ENCODE peak calls at places on chromosomes 13 and 19, in six cellular contexts. L is esophagus squamous epithelium, Z is ascending aorta, O is heart left ventricle, Q is endothelial cell of umbilical vein, J is HCT116. H is an unnamed sample.
A peak's percentile ranks its signal among the peaks of the same experiment; 100 is the strongest.

GRCh38 chr13:29438772-29439171 is 156.7 kb downstream of the SLC7A1 start:
- DNase-seq in O (peak; percentile 73), L (no peak), Q (no peak), Z (no peak), J (no peak), H (no peak)

GRCh38 chr13:23610187-23610576 is 40.0 kb downstream of the TNFRSF19 start:
- DNase-seq in Z (no peak), L (no peak), O (peak; percentile 53), J (no peak), Q (no peak), H (no peak)

GRCh38 chr13:42101821-42102580 is 53.6 kb downstream of the DGKH start:
- DNase-seq in Z (no peak), L (no peak), Q (peak; percentile 47), J (no peak), O (peak; percentile 29), H (no peak)

GRCh38 chr19:2488405-2488941 is 12.5 kb downstream of the GADD45B start:
- DNase-seq in J (no peak), Q (no peak), O (no peak), Z (no peak), L (no peak), H (no peak)

GRCh38 chr13:93147946-93148345 is 78.7 kb upstream of the GPC6 start:
- DNase-seq in L (no peak), J (no peak), Q (no peak), Z (no peak), O (no peak), H (no peak)

GRCh38 chr13:48874165-48874564 is 101.5 kb upstream of the FNDC3A start:
- DNase-seq in Q (no peak), J (no peak), Z (no peak), L (no peak), O (peak; percentile 65), H (no peak)

GRCh38 chr13:27037571-27037970 is 134.0 kb downstream of the USP12 start:
- DNase-seq in L (no peak), J (no peak), Q (no peak), Z (no peak), O (no peak), H (no peak)

GRCh38 chr13:91269237-91269636 is 78.2 kb upstream of the MIR17HG start:
- DNase-seq in L (no peak), Q (no peak), O (no peak), J (no peak), Z (no peak), H (no peak)

GRCh38 chr19:52542984-52543664 is 15.7 kb downstream of the ZNF808 start:
- DNase-seq in Z (no peak), J (no peak), L (no peak), O (no peak), Q (peak; percentile 17), H (no peak)

GRCh38 chr13:48801255-48801654 is 147.5 kb downstream of the CYSLTR2 start:
- DNase-seq in O (no peak), L (no peak), Q (no peak), J (no peak), Z (no peak), H (no peak)

GRCh38 chr19:4063369-4064072 is 3.2 kb downstream of the ZBTB7A start:
- DNase-seq in O (no peak), Z (no peak), L (no peak), Q (peak; percentile 22), J (no peak), H (no peak)

GRCh38 chr19:55095260-55096060 is 19.8 kb downstream of the EPS8L1 start:
- DNase-seq in J (no peak), O (no peak), Q (no peak), Z (no peak), L (no peak), H (no peak)

GRCh38 chr19:3075605-3076431 is 13.5 kb upstream of the TLE5 start:
- DNase-seq in J (no peak), O (no peak), L (no peak), Z (no peak), Q (peak; percentile 49), H (peak; percentile 58)

GRCh38 chr19:51681286-51681956 is 11.7 kb upstream of the SPACA6 start:
- DNase-seq in O (peak; percentile 35), J (no peak), L (no peak), Z (no peak), Q (no peak), H (peak; percentile 28)

DNA sequence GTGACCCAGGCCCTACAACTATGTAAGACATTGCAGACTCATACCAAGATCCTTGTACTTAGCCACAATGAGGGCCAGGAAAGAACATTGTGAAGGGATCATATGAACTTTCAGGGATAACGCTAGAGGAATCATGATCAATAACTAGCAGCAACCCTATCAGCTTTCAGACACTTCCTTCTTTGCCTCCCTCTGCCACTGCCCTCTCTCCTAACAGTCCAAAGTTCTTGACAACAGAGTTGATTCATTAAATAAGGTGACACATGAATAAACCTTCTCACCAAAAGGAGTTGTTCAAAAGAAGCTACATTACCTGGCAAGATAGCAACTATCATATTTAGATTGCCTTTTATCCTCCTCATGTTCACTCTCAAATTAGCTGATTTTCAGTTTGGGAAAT is 272.2 kb upstream of the DACH1 start:
- DNase-seq in J (no peak), Q (no peak), L (no peak), O (no peak), Z (no peak), H (no peak)
- H3K27ac ChIP-seq in J (no peak overlapping the region), Q (no peak overlapping the region), L (no peak overlapping the region), O (no peak overlapping the region), Z (no peak overlapping the region), H (no peak overlapping the region)

DNA sequence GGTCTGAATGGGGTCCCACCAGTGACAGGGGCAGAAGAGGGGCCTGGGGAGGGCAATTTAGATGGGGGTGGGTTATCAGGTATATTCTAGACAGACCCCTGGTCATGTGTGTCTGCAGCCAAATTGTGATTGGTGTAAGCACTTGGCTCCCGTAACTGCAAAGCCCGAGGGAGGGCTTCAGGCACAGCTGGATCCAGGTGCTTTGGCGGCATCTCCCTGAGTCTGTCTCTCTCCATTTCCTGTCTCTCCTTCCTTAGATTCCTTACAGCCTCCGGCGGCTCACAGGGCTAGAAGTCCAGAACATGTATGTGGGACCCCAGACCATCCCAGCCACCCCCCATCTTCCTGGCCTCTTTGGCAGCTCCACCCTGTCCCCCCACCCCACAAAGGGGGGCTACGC is 31.4 kb downstream of the DHX34 start:
- DNase-seq in O (no peak), Q (no peak), L (no peak), Z (no peak), J (no peak), H (no peak)
- H3K27ac ChIP-seq in O (no peak overlapping the region), Q (no peak overlapping the region), L (no peak overlapping the region), Z (no peak overlapping the region), J (no peak overlapping the region), H (no peak overlapping the region)

GRCh38 chr13:75637101-75637774 is 1.1 kb downstream of the LMO7 start:
- DNase-seq in O (no peak), Q (no peak), J (no peak), L (no peak), Z (no peak), H (no peak)

GRCh38 chr13:75635101-75635620 is 969 bp upstream of the LMO7 start:
- DNase-seq in J (no peak), L (no peak), Z (no peak), Q (no peak), O (no peak), H (no peak)

GRCh38 chr13:75636339-75637095 is 387 bp downstream of the LMO7 start:
- DNase-seq in Q (peak; percentile 37), Z (no peak), J (no peak), O (peak; percentile 36), L (no peak), H (no peak)

GRCh38 chr13:75635621-75636338 is at the start of gene LMO7:
- DNase-seq in L (no peak), J (no peak), Q (peak; percentile 15), O (peak; percentile 50), Z (no peak), H (peak; percentile 53)

DNA sequence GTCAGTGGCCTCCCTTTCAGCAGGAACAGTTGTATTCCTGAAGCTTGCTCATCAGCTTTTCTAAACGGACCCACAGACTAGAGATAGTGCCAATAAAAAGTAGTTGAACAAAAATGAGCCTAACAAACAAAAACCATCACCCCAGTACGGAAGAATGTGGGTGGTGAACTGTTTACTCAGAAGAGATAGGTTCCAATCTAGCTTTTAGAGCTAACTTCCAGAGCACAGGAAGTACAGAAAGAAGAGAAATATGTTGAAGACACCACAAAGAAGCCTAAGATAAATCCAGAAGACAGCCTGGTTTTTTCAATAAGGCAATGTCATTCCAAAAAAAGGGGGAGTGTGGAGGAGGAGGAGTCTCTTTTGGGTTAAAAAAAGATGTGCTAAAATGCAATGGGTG is 2.8 kb upstream of the LMO7 start:
- DNase-seq in J (no peak), Z (no peak), O (no peak), L (no peak), Q (no peak), H (no peak)
- H3K27ac ChIP-seq in J (no peak overlapping the region), Z (peak overlapping the region; percentile 1), O (no peak overlapping the region), L (no peak overlapping the region), Q (no peak overlapping the region), H (no peak overlapping the region)

GRCh38 chr19:57435062-57435978 is at the start of gene ZNF749:
- DNase-seq in O (peak; percentile 99), Q (peak; percentile 98), L (peak; percentile 97), Z (peak; percentile 98), J (peak; percentile 96), H (peak; percentile 99)

GRCh38 chr19:57437931-57438330 is 2.8 kb downstream of the ZNF749 start:
- DNase-seq in L (no peak), Q (no peak), Z (no peak), J (no peak), O (no peak), H (no peak)

GRCh38 chr19:57438925-57439324 is 3.8 kb downstream of the ZNF749 start:
- DNase-seq in Q (no peak), Z (no peak), O (no peak), J (no peak), L (no peak), H (no peak)

GRCh38 chr19:57436392-57436791 is 1.3 kb downstream of the ZNF749 start:
- DNase-seq in Z (no peak), Q (no peak), O (no peak), J (no peak), L (no peak), H (no peak)

GRCh38 chr19:57434386-57435061 is 601 bp upstream of the ZNF749 start:
- DNase-seq in Q (no peak), O (no peak), Z (no peak), L (no peak), J (no peak), H (no peak)
- H3K27ac ChIP-seq in Q (no peak overlapping the region), O (peak overlapping the region; percentile 69), Z (no peak overlapping the region), L (no peak overlapping the region), J (peak overlapping the region; percentile 1), H (no peak overlapping the region)

GRCh38 chr13:77988355-77988754 is 69.7 kb upstream of the EDNRB start:
- DNase-seq in O (no peak), L (no peak), Z (no peak), J (no peak), Q (no peak), H (no peak)

GRCh38 chr13:77990973-77991372 is 72.3 kb upstream of the EDNRB start:
- DNase-seq in O (peak; percentile 30), Q (no peak), L (no peak), J (no peak), Z (no peak), H (no peak)

GRCh38 chr13:77994166-77994565 is 75.5 kb upstream of the EDNRB start:
- DNase-seq in Q (no peak), J (no peak), Z (no peak), O (no peak), L (no peak), H (no peak)
- H3K27ac ChIP-seq in Q (no peak overlapping the region), J (no peak overlapping the region), Z (no peak overlapping the region), O (no peak overlapping the region), L (no peak overlapping the region), H (no peak overlapping the region)

GRCh38 chr19:37959665-37960114 is 52.7 kb downstream of the SIPA1L3 start:
- DNase-seq in J (no peak), L (no peak), Q (no peak), O (no peak), Z (no peak), H (no peak)
- H3K27ac ChIP-seq in J (no peak overlapping the region), L (no peak overlapping the region), Q (no peak overlapping the region), O (no peak overlapping the region), Z (no peak overlapping the region), H (no peak overlapping the region)